ENCODE peak calls at places on chromosomes 1 and 21, in seven cellular contexts. One of them, this sample, is unnamed.

GRCh38 chr1:162265983-162266382 is 110.7 kb downstream of the SPATA46 start:
- DNase-seq in activated CD4-positive, CD25-positive, alpha-beta regulatory T cell treated with anti-CD3 and anti-CD28 coated beads, Interleukin-2, amount 50 U/mL, for 72 hours: no peak
- DNase-seq in naive thymus-derived CD4-positive, alpha-beta T cell: no peak
- DNase-seq in activated T-cell treated with anti-CD3 and anti-CD28 coated beads, Interleukin-2, amount 50 U/mL, for 48 hours: no peak
- DNase-seq in dermis blood vessel endothelial cell: no peak
- DNase-seq in progenitor cell of endocrine pancreas: no peak
- DNase-seq in hippocampal formation: no peak
- DNase-seq in this sample: no peak

GRCh38 chr1:27099904-27100796 is 54.8 kb downstream of the SLC9A1 start:
- DNase-seq in activated CD4-positive, CD25-positive, alpha-beta regulatory T cell treated with anti-CD3 and anti-CD28 coated beads, Interleukin-2, amount 50 U/mL, for 72 hours: no peak
- DNase-seq in naive thymus-derived CD4-positive, alpha-beta T cell: no peak
- DNase-seq in activated T-cell treated with anti-CD3 and anti-CD28 coated beads, Interleukin-2, amount 50 U/mL, for 48 hours: no peak
- DNase-seq in dermis blood vessel endothelial cell: no peak
- DNase-seq in progenitor cell of endocrine pancreas: no peak
- DNase-seq in hippocampal formation: no peak
- DNase-seq in this sample: no peak

GRCh38 chr1:54861070-54861761 is 25.8 kb downstream of the DHCR24 start:
- DNase-seq in activated CD4-positive, CD25-positive, alpha-beta regulatory T cell treated with anti-CD3 and anti-CD28 coated beads, Interleukin-2, amount 50 U/mL, for 72 hours: no peak
- DNase-seq in naive thymus-derived CD4-positive, alpha-beta T cell: no peak
- DNase-seq in activated T-cell treated with anti-CD3 and anti-CD28 coated beads, Interleukin-2, amount 50 U/mL, for 48 hours: no peak
- DNase-seq in dermis blood vessel endothelial cell: no peak
- DNase-seq in progenitor cell of endocrine pancreas: no peak
- DNase-seq in hippocampal formation: no peak
- DNase-seq in this sample: no peak

GRCh38 chr1:244280859-244281258 is 170.8 kb downstream of the ADSS2 start:
- DNase-seq in activated CD4-positive, CD25-positive, alpha-beta regulatory T cell treated with anti-CD3 and anti-CD28 coated beads, Interleukin-2, amount 50 U/mL, for 72 hours: no peak
- DNase-seq in naive thymus-derived CD4-positive, alpha-beta T cell: no peak
- DNase-seq in activated T-cell treated with anti-CD3 and anti-CD28 coated beads, Interleukin-2, amount 50 U/mL, for 48 hours: no peak
- DNase-seq in dermis blood vessel endothelial cell: no peak
- DNase-seq in progenitor cell of endocrine pancreas: no peak
- DNase-seq in hippocampal formation: no peak
- DNase-seq in this sample: no peak

GRCh38 chr1:46485564-46486431 is 3.8 kb upstream of the DMBX1 start:
- DNase-seq in activated CD4-positive, CD25-positive, alpha-beta regulatory T cell treated with anti-CD3 and anti-CD28 coated beads, Interleukin-2, amount 50 U/mL, for 72 hours: no peak
- DNase-seq in naive thymus-derived CD4-positive, alpha-beta T cell: no peak
- DNase-seq in activated T-cell treated with anti-CD3 and anti-CD28 coated beads, Interleukin-2, amount 50 U/mL, for 48 hours: no peak
- DNase-seq in dermis blood vessel endothelial cell: no peak
- DNase-seq in progenitor cell of endocrine pancreas: no peak
- DNase-seq in hippocampal formation: no peak
- DNase-seq in this sample: no peak

GRCh38 chr21:25895565-25896205 is 160.9 kb downstream of the GABPA start:
- DNase-seq in activated CD4-positive, CD25-positive, alpha-beta regulatory T cell treated with anti-CD3 and anti-CD28 coated beads, Interleukin-2, amount 50 U/mL, for 72 hours: no peak
- DNase-seq in naive thymus-derived CD4-positive, alpha-beta T cell: peak
- DNase-seq in activated T-cell treated with anti-CD3 and anti-CD28 coated beads, Interleukin-2, amount 50 U/mL, for 48 hours: peak
- DNase-seq in dermis blood vessel endothelial cell: peak
- DNase-seq in progenitor cell of endocrine pancreas: no peak
- DNase-seq in hippocampal formation: peak
- DNase-seq in this sample: no peak

GRCh38 chr1:223709598-223709997 is 2.7 kb upstream of the CAPN2 start:
- DNase-seq in activated CD4-positive, CD25-positive, alpha-beta regulatory T cell treated with anti-CD3 and anti-CD28 coated beads, Interleukin-2, amount 50 U/mL, for 72 hours: no peak
- DNase-seq in naive thymus-derived CD4-positive, alpha-beta T cell: no peak
- DNase-seq in activated T-cell treated with anti-CD3 and anti-CD28 coated beads, Interleukin-2, amount 50 U/mL, for 48 hours: no peak
- DNase-seq in dermis blood vessel endothelial cell: peak
- DNase-seq in progenitor cell of endocrine pancreas: no peak
- DNase-seq in hippocampal formation: no peak
- DNase-seq in this sample: no peak

GRCh38 chr1:217896490-217896889 is 265.3 kb downstream of the SPATA17 start:
- DNase-seq in activated CD4-positive, CD25-positive, alpha-beta regulatory T cell treated with anti-CD3 and anti-CD28 coated beads, Interleukin-2, amount 50 U/mL, for 72 hours: no peak
- DNase-seq in naive thymus-derived CD4-positive, alpha-beta T cell: no peak
- DNase-seq in activated T-cell treated with anti-CD3 and anti-CD28 coated beads, Interleukin-2, amount 50 U/mL, for 48 hours: no peak
- DNase-seq in dermis blood vessel endothelial cell: no peak
- DNase-seq in progenitor cell of endocrine pancreas: no peak
- DNase-seq in hippocampal formation: no peak
- DNase-seq in this sample: no peak

GRCh38 chr1:66450043-66450514 is 83.9 kb upstream of the SGIP1 start:
- DNase-seq in activated CD4-positive, CD25-positive, alpha-beta regulatory T cell treated with anti-CD3 and anti-CD28 coated beads, Interleukin-2, amount 50 U/mL, for 72 hours: no peak
- DNase-seq in naive thymus-derived CD4-positive, alpha-beta T cell: no peak
- DNase-seq in activated T-cell treated with anti-CD3 and anti-CD28 coated beads, Interleukin-2, amount 50 U/mL, for 48 hours: no peak
- DNase-seq in dermis blood vessel endothelial cell: no peak
- DNase-seq in progenitor cell of endocrine pancreas: no peak
- DNase-seq in hippocampal formation: no peak
- DNase-seq in this sample: no peak

GRCh38 chr1:112964347-112964746 is 8.4 kb upstream of the SLC16A1 start:
- DNase-seq in activated CD4-positive, CD25-positive, alpha-beta regulatory T cell treated with anti-CD3 and anti-CD28 coated beads, Interleukin-2, amount 50 U/mL, for 72 hours: no peak
- DNase-seq in naive thymus-derived CD4-positive, alpha-beta T cell: no peak
- DNase-seq in activated T-cell treated with anti-CD3 and anti-CD28 coated beads, Interleukin-2, amount 50 U/mL, for 48 hours: no peak
- DNase-seq in dermis blood vessel endothelial cell: no peak
- DNase-seq in progenitor cell of endocrine pancreas: no peak
- DNase-seq in hippocampal formation: no peak
- DNase-seq in this sample: no peak

GRCh38 chr1:84271452-84272273 is 29.8 kb upstream of the SAMD13 start:
- DNase-seq in activated CD4-positive, CD25-positive, alpha-beta regulatory T cell treated with anti-CD3 and anti-CD28 coated beads, Interleukin-2, amount 50 U/mL, for 72 hours: no peak
- DNase-seq in naive thymus-derived CD4-positive, alpha-beta T cell: no peak
- DNase-seq in activated T-cell treated with anti-CD3 and anti-CD28 coated beads, Interleukin-2, amount 50 U/mL, for 48 hours: no peak
- DNase-seq in dermis blood vessel endothelial cell: peak
- DNase-seq in progenitor cell of endocrine pancreas: no peak
- DNase-seq in hippocampal formation: no peak
- DNase-seq in this sample: no peak

GRCh38 chr1:85865183-85865582 is 156.9 kb upstream of the ZNHIT6 start:
- DNase-seq in activated CD4-positive, CD25-positive, alpha-beta regulatory T cell treated with anti-CD3 and anti-CD28 coated beads, Interleukin-2, amount 50 U/mL, for 72 hours: no peak
- DNase-seq in naive thymus-derived CD4-positive, alpha-beta T cell: no peak
- DNase-seq in activated T-cell treated with anti-CD3 and anti-CD28 coated beads, Interleukin-2, amount 50 U/mL, for 48 hours: no peak
- DNase-seq in dermis blood vessel endothelial cell: no peak
- DNase-seq in progenitor cell of endocrine pancreas: no peak
- DNase-seq in hippocampal formation: no peak
- DNase-seq in this sample: no peak

GRCh38 chr21:44462090-44462833 is 7.0 kb downstream of the LRRC3 start:
- DNase-seq in activated CD4-positive, CD25-positive, alpha-beta regulatory T cell treated with anti-CD3 and anti-CD28 coated beads, Interleukin-2, amount 50 U/mL, for 72 hours: no peak
- DNase-seq in naive thymus-derived CD4-positive, alpha-beta T cell: no peak
- DNase-seq in activated T-cell treated with anti-CD3 and anti-CD28 coated beads, Interleukin-2, amount 50 U/mL, for 48 hours: no peak
- DNase-seq in dermis blood vessel endothelial cell: no peak
- DNase-seq in progenitor cell of endocrine pancreas: no peak
- DNase-seq in hippocampal formation: no peak
- DNase-seq in this sample: no peak

GRCh38 chr1:39576016-39576657 is 453 bp downstream of the PABPC4 start:
- DNase-seq in activated CD4-positive, CD25-positive, alpha-beta regulatory T cell treated with anti-CD3 and anti-CD28 coated beads, Interleukin-2, amount 50 U/mL, for 72 hours: peak
- DNase-seq in naive thymus-derived CD4-positive, alpha-beta T cell: peak
- DNase-seq in activated T-cell treated with anti-CD3 and anti-CD28 coated beads, Interleukin-2, amount 50 U/mL, for 48 hours: peak
- DNase-seq in dermis blood vessel endothelial cell: peak
- DNase-seq in progenitor cell of endocrine pancreas: no peak
- DNase-seq in hippocampal formation: peak
- DNase-seq in this sample: peak

GRCh38 chr1:198298653-198299052 is 141.9 kb downstream of the NEK7 start:
- DNase-seq in activated CD4-positive, CD25-positive, alpha-beta regulatory T cell treated with anti-CD3 and anti-CD28 coated beads, Interleukin-2, amount 50 U/mL, for 72 hours: no peak
- DNase-seq in naive thymus-derived CD4-positive, alpha-beta T cell: no peak
- DNase-seq in activated T-cell treated with anti-CD3 and anti-CD28 coated beads, Interleukin-2, amount 50 U/mL, for 48 hours: no peak
- DNase-seq in dermis blood vessel endothelial cell: no peak
- DNase-seq in progenitor cell of endocrine pancreas: no peak
- DNase-seq in hippocampal formation: no peak
- DNase-seq in this sample: no peak

GRCh38 chr1:196043268-196043667 is 565.0 kb downstream of the KCNT2 start:
- DNase-seq in activated CD4-positive, CD25-positive, alpha-beta regulatory T cell treated with anti-CD3 and anti-CD28 coated beads, Interleukin-2, amount 50 U/mL, for 72 hours: no peak
- DNase-seq in naive thymus-derived CD4-positive, alpha-beta T cell: no peak
- DNase-seq in activated T-cell treated with anti-CD3 and anti-CD28 coated beads, Interleukin-2, amount 50 U/mL, for 48 hours: no peak
- DNase-seq in dermis blood vessel endothelial cell: no peak
- DNase-seq in progenitor cell of endocrine pancreas: no peak
- DNase-seq in hippocampal formation: no peak
- DNase-seq in this sample: no peak

GRCh38 chr21:35198982-35199732 is 150.1 kb upstream of the RUNX1 start:
- DNase-seq in activated CD4-positive, CD25-positive, alpha-beta regulatory T cell treated with anti-CD3 and anti-CD28 coated beads, Interleukin-2, amount 50 U/mL, for 72 hours: no peak
- DNase-seq in naive thymus-derived CD4-positive, alpha-beta T cell: no peak
- DNase-seq in activated T-cell treated with anti-CD3 and anti-CD28 coated beads, Interleukin-2, amount 50 U/mL, for 48 hours: no peak
- DNase-seq in dermis blood vessel endothelial cell: no peak
- DNase-seq in progenitor cell of endocrine pancreas: no peak
- DNase-seq in hippocampal formation: no peak
- DNase-seq in this sample: no peak

GRCh38 chr21:42991992-42992740 is 17.8 kb downstream of the PKNOX1 start:
- DNase-seq in activated CD4-positive, CD25-positive, alpha-beta regulatory T cell treated with anti-CD3 and anti-CD28 coated beads, Interleukin-2, amount 50 U/mL, for 72 hours: no peak
- DNase-seq in naive thymus-derived CD4-positive, alpha-beta T cell: no peak
- DNase-seq in activated T-cell treated with anti-CD3 and anti-CD28 coated beads, Interleukin-2, amount 50 U/mL, for 48 hours: no peak
- DNase-seq in dermis blood vessel endothelial cell: peak
- DNase-seq in progenitor cell of endocrine pancreas: no peak
- DNase-seq in hippocampal formation: no peak
- DNase-seq in this sample: no peak

GRCh38 chr1:24822887-24823286 is 77.6 kb downstream of the CLIC4 start:
- DNase-seq in activated CD4-positive, CD25-positive, alpha-beta regulatory T cell treated with anti-CD3 and anti-CD28 coated beads, Interleukin-2, amount 50 U/mL, for 72 hours: no peak
- DNase-seq in naive thymus-derived CD4-positive, alpha-beta T cell: no peak
- DNase-seq in activated T-cell treated with anti-CD3 and anti-CD28 coated beads, Interleukin-2, amount 50 U/mL, for 48 hours: no peak
- DNase-seq in dermis blood vessel endothelial cell: no peak
- DNase-seq in progenitor cell of endocrine pancreas: no peak
- DNase-seq in hippocampal formation: no peak
- DNase-seq in this sample: no peak

GRCh38 chr1:29805122-29805895 is 569.0 kb downstream of the PTPRU start:
- DNase-seq in activated CD4-positive, CD25-positive, alpha-beta regulatory T cell treated with anti-CD3 and anti-CD28 coated beads, Interleukin-2, amount 50 U/mL, for 72 hours: no peak
- DNase-seq in naive thymus-derived CD4-positive, alpha-beta T cell: no peak
- DNase-seq in activated T-cell treated with anti-CD3 and anti-CD28 coated beads, Interleukin-2, amount 50 U/mL, for 48 hours: no peak
- DNase-seq in dermis blood vessel endothelial cell: no peak
- DNase-seq in progenitor cell of endocrine pancreas: no peak
- DNase-seq in hippocampal formation: no peak
- DNase-seq in this sample: no peak

GRCh38 chr1:237999426-238000052 is 108.8 kb upstream of the ZP4 start:
- DNase-seq in activated CD4-positive, CD25-positive, alpha-beta regulatory T cell treated with anti-CD3 and anti-CD28 coated beads, Interleukin-2, amount 50 U/mL, for 72 hours: no peak
- DNase-seq in naive thymus-derived CD4-positive, alpha-beta T cell: no peak
- DNase-seq in activated T-cell treated with anti-CD3 and anti-CD28 coated beads, Interleukin-2, amount 50 U/mL, for 48 hours: no peak
- DNase-seq in dermis blood vessel endothelial cell: no peak
- DNase-seq in progenitor cell of endocrine pancreas: no peak
- DNase-seq in hippocampal formation: no peak
- DNase-seq in this sample: no peak

GRCh38 chr1:112637257-112638108 is 17.9 kb downstream of the CAPZA1 start:
- DNase-seq in activated CD4-positive, CD25-positive, alpha-beta regulatory T cell treated with anti-CD3 and anti-CD28 coated beads, Interleukin-2, amount 50 U/mL, for 72 hours: no peak
- DNase-seq in naive thymus-derived CD4-positive, alpha-beta T cell: no peak
- DNase-seq in activated T-cell treated with anti-CD3 and anti-CD28 coated beads, Interleukin-2, amount 50 U/mL, for 48 hours: no peak
- DNase-seq in dermis blood vessel endothelial cell: peak
- DNase-seq in progenitor cell of endocrine pancreas: no peak
- DNase-seq in hippocampal formation: peak
- DNase-seq in this sample: no peak

GRCh38 chr1:60234761-60235160 is 161.2 kb upstream of the C1orf87 start:
- DNase-seq in activated CD4-positive, CD25-positive, alpha-beta regulatory T cell treated with anti-CD3 and anti-CD28 coated beads, Interleukin-2, amount 50 U/mL, for 72 hours: no peak
- DNase-seq in naive thymus-derived CD4-positive, alpha-beta T cell: no peak
- DNase-seq in activated T-cell treated with anti-CD3 and anti-CD28 coated beads, Interleukin-2, amount 50 U/mL, for 48 hours: no peak
- DNase-seq in dermis blood vessel endothelial cell: no peak
- DNase-seq in progenitor cell of endocrine pancreas: no peak
- DNase-seq in hippocampal formation: no peak
- DNase-seq in this sample: no peak

GRCh38 chr1:47678464-47678980 is 240.7 kb downstream of the FOXD2 start:
- DNase-seq in activated CD4-positive, CD25-positive, alpha-beta regulatory T cell treated with anti-CD3 and anti-CD28 coated beads, Interleukin-2, amount 50 U/mL, for 72 hours: no peak
- DNase-seq in naive thymus-derived CD4-positive, alpha-beta T cell: no peak
- DNase-seq in activated T-cell treated with anti-CD3 and anti-CD28 coated beads, Interleukin-2, amount 50 U/mL, for 48 hours: no peak
- DNase-seq in dermis blood vessel endothelial cell: no peak
- DNase-seq in progenitor cell of endocrine pancreas: no peak
- DNase-seq in hippocampal formation: no peak
- DNase-seq in this sample: no peak

GRCh38 chr1:61654067-61654466 is 70.9 kb downstream of the TM2D1 start:
- DNase-seq in activated CD4-positive, CD25-positive, alpha-beta regulatory T cell treated with anti-CD3 and anti-CD28 coated beads, Interleukin-2, amount 50 U/mL, for 72 hours: no peak
- DNase-seq in naive thymus-derived CD4-positive, alpha-beta T cell: no peak
- DNase-seq in activated T-cell treated with anti-CD3 and anti-CD28 coated beads, Interleukin-2, amount 50 U/mL, for 48 hours: no peak
- DNase-seq in dermis blood vessel endothelial cell: no peak
- DNase-seq in progenitor cell of endocrine pancreas: no peak
- DNase-seq in hippocampal formation: no peak
- DNase-seq in this sample: no peak

This sample was measured in neural crest cell.